ENCODE peak calls at places on chromosomes 12 and 14, in seven cellular contexts. M is AG09319, H is upper lobe of right lung, T is OCI-LY7, S is cardiac muscle cell, C is osteocyte, P is IMR-90. N is an unnamed sample.

GRCh38 chr12:80044694-80045046 is 54.7 kb upstream of the OTOGL start:
- DNase-seq in C (no peak), M (no peak), S (peak; percentile 73), T (no peak), P (peak; percentile 94), H (no peak), N (peak; percentile 94)

GRCh38 chr12:62679569-62679968 is 212.9 kb downstream of the MON2 start:
- DNase-seq in P (no peak), S (peak; percentile 20), M (no peak), T (no peak), H (no peak), C (no peak), N (no peak)

GRCh38 chr12:2179953-2180736 is 127.4 kb downstream of the CACNA1C start:
- DNase-seq in H (no peak), S (peak; percentile 94), P (peak; percentile 98), T (no peak), M (peak; percentile 87), C (no peak), N (peak; percentile 95)

GRCh38 chr12:96986883-96987523 is 79.9 kb downstream of the NEDD1 start:
- DNase-seq in P (peak; percentile 7), C (no peak), S (peak; percentile 46), M (no peak), H (no peak), T (peak; percentile 56), N (peak; percentile 7)

GRCh38 chr12:58882796-58883195 is 37.5 kb downstream of the LRIG3 start:
- DNase-seq in P (no peak), H (no peak), C (no peak), S (no peak), T (no peak), M (no peak), N (no peak)

GRCh38 chr14:24311837-24312615 is 724 bp downstream of the LTB4R start:
- DNase-seq in H (no peak), C (no peak), T (no peak), M (no peak), P (no peak), S (peak; percentile 23), N (peak; percentile 13)

GRCh38 chr14:61749867-61750266 is 12.4 kb upstream of the SNAPC1 start:
- DNase-seq in M (no peak), C (no peak), T (no peak), P (no peak), S (peak; percentile 38), H (no peak), N (no peak)

GRCh38 chr12:42705863-42706262 is 116.3 kb upstream of the PRICKLE1 start:
- DNase-seq in P (peak; percentile 95), C (peak; percentile 90), M (peak; percentile 66), H (no peak), T (no peak), S (peak; percentile 97), N (peak; percentile 49)

GRCh38 chr14:75322746-75323145 is 44.1 kb downstream of the FOS start:
- DNase-seq in C (no peak), P (no peak), S (no peak), M (no peak), H (no peak), T (no peak), N (no peak)

GRCh38 chr14:72892103-72892878 is 1.6 kb downstream of the DPF3 start:
- DNase-seq in M (no peak), H (no peak), C (no peak), S (no peak), T (no peak), P (peak; percentile 43), N (peak; percentile 34)

GRCh38 chr12:113805201-113805600 is 160.9 kb downstream of the RBM19 start:
- DNase-seq in T (no peak), P (no peak), S (no peak), M (no peak), H (peak; percentile 29), C (no peak), N (no peak)

GRCh38 chr14:100862277-100862676 is 36.4 kb downstream of the MEG3 start:
- DNase-seq in H (peak; percentile 40), T (no peak), S (no peak), C (no peak), P (peak; percentile 31), M (no peak), N (no peak)

GRCh38 chr14:74468513-74468912 is 24.6 kb downstream of the NPC2 start:
- DNase-seq in H (no peak), S (no peak), T (no peak), M (no peak), C (no peak), P (no peak), N (no peak)

GRCh38 chr14:20305265-20306078 is at the start of gene TTC5:
- DNase-seq in P (peak; percentile 89), M (peak; percentile 72), C (peak; percentile 94), S (peak; percentile 94), T (peak; percentile 90), H (peak; percentile 90), N (peak; percentile 76)

GRCh38 chr12:123363743-123364531 is 710 bp downstream of the SBNO1 start:
- DNase-seq in P (no peak), T (peak; percentile 52), M (no peak), H (peak; percentile 73), S (peak; percentile 17), C (no peak), N (no peak)

GRCh38 chr14:38255673-38256357 is at the start of gene CLEC14A:
- DNase-seq in T (no peak), C (no peak), P (no peak), S (no peak), M (no peak), H (peak; percentile 70), N (no peak)

GRCh38 chr12:131673519-131674265 is 37.2 kb upstream of the SFSWAP start:
- DNase-seq in S (peak; percentile 9), M (no peak), H (peak; percentile 13), C (peak; percentile 27), T (no peak), P (peak; percentile 10), N (no peak)

GRCh38 chr12:113194971-113195391 is 9.5 kb downstream of the RITA1 start:
- DNase-seq in S (peak; percentile 68), H (no peak), T (no peak), P (peak; percentile 73), C (peak; percentile 86), M (no peak), N (peak; percentile 43)

DNA sequence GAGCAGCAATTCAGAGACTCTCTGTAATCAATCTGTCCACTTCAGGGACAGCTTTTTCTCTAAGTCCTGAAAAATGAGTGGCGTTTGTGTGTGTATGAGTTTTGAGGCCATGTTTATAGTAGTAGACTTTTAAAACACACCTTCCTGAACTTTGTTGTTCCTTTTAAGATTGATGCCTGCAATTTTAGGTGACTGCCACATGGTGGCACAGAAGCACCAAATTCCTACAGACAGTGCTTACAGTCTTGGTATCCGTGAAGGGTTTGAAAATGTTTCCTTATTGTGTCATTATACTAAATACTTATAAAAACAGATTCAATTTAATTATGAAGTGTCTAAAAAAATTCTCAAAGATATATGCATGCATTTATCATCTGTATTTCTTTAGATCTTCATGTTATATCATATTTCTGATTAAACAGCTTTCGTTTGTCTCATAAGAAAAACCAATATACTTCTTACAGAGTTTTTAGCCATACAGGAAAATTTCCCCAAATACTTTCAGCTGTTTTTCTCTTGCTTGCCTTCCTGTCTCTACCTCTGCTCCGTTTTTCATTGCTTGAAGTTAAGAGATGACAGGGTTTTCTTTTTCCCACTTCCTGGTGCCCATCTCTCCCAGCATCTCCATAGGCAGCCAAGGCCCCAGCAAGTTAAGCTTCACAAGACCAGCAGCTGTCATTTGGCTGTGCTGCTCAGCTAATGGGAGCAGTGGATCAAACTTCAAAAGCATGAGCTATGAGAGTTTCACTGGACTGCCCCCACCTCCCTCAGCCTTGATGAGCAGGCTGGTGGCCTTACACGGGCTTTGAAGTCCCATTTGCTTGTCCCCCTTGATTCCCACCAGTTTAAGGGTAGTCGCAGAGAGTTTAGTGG is 259.6 kb downstream of the AKAP6 start:
- DNase-seq in M (no peak), H (no peak), S (peak; percentile 75), C (no peak), P (peak; percentile 65), T (peak; percentile 29), N (peak; percentile 56)
- TF ChIP-seq CTCF in M (peak; percentile 65), H (peak; percentile 59), S (peak; percentile 84), C (peak; percentile 50), P (peak; percentile 87), T (peak; percentile 87), N (peak; percentile 93)

DNA sequence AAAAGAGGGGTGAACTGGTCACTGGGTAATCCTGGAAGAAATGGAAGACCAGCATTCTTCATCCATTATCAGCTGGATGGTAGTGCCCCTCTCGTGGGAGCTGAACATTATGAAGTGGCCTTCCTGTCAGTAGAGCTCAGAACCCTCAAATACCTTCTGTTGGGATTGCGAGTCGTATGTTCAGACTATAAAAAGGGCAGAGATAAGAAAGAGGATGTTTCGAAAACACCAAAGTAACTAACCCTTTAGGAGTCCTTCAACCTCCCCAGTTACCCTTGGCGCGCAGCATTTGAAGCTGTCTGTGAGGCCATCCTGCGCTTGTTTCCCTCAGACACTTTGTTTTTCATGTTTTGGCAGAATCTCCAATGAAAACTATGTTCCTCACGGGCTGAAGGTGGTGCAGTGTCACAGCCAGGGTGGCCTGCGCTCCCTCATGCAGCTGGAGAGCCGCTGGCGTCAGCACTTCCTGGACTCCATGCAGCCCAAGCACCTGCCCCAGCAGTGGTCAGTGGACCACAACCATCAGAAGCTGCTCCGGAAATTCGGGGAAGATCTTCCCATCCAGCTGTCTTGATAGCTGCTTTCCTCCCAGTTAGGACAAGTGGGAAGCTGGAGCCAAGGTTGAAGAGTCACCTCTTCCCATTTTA is 19.3 kb upstream of the GALNT16 start:
- DNase-seq in H (no peak), T (no peak), M (no peak), S (no peak), P (no peak), C (no peak), N (no peak)
- TF ChIP-seq CTCF in H (no peak), T (no peak), M (no peak), S (no peak), P (no peak), C (no peak), N (no peak)

DNA sequence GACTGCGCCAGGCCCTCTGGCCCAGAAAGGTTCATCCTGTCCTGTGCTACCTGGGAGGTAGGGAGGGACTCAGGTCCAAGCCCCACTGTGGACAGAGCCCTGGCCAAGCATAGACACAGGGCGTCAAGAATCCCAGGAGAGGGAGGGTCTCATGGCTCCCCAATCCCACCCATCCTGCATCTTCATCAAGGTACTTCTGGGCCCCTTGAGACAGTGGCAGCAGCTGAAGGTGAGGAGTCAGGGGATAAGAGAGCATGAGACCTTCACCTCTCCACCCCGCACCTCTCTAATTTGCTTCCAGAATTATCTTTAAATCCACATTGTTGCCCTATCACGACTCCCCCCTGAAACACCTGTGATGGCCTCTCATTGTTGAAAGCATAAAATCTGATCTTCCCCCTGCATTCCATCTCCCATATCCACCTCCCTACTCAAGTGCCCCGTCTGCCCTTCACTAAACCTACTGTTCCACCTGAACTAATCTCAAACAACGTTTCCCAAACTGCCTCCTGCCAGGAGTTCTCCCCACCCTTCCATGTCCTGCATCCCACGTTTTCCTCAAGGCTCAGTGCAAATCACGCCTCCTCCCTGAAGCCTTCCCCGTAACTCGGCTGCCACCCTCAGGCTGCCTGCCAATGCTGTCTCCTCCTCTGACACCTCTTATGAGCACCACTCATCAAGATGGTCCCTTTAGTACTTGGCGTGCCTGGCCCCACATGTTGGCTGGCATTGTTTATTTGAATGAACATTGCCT is 27.1 kb downstream of the KRT18 start:
- DNase-seq in C (no peak), T (no peak), P (peak; percentile 27), H (peak; percentile 72), S (peak; percentile 49), M (no peak), N (peak; percentile 68)
- TF ChIP-seq CTCF in C (peak; percentile 24), T (no peak), P (peak; percentile 38), H (peak; percentile 13), S (peak; percentile 16), M (no peak), N (peak; percentile 57)

DNA sequence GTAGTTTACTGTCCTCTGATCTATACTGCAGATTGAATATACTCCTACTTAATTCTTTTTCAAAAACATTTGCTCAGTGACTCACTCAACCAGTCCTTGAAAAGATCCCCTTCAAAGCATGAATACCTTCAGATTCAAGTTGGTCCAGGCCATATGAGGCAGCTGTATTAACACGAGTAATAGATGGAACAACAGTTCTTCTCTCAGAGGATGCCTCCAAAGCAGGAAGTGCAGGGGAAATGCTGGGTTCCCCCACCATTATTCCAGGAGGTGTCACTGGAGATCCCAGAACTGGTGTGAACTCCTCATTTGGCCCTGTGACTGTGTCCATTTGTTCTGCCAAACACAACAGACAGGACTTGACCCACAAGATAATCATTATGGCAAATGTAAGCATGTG is 20.6 kb downstream of the ARMH4 start:
- DNase-seq in T (no peak), S (no peak), P (peak; percentile 67), C (no peak), M (no peak), H (no peak), N (no peak)
- TF ChIP-seq CTCF in T (no peak), S (no peak), P (no peak), C (peak; percentile 10), M (no peak), H (no peak), N (no peak)